ENCODE peak calls at places on chromosomes 2 and 18, in eight cellular contexts. Y is left ventricle myocardium inferior, Z is psoas muscle, U is H1, J is body of pancreas, D is stomach, A is esophagus squamous epithelium, C is gastrocnemius medialis. I is an unnamed sample.

GRCh38 chr2:17966793-17967192 is 88.3 kb downstream of the KCNS3 start:
- DNase-seq in Y (no peak), Z (no peak), U (no peak), J (no peak), D (no peak), A (no peak), C (no peak), I (no peak)

GRCh38 chr2:29215739-29216608 is 100.8 kb downstream of the CLIP4 start:
- DNase-seq in Y (no peak), Z (no peak), U (peak; percentile 33), J (no peak), D (no peak), A (no peak), C (no peak), I (peak; percentile 29)

GRCh38 chr2:56185101-56185581 is 1.4 kb downstream of the CCDC85A start:
- DNase-seq in Y (peak; percentile 48), Z (peak; percentile 35), U (peak; percentile 52), J (peak; percentile 58), D (no peak), A (no peak), C (no peak), I (peak; percentile 41)

GRCh38 chr2:217103752-217104540 is 244.1 kb upstream of the TNP1 start:
- DNase-seq in Y (no peak), Z (no peak), U (no peak), J (no peak), D (no peak), A (no peak), C (no peak), I (no peak)

GRCh38 chr2:190718652-190719526 is 70.0 kb downstream of the NAB1 start:
- DNase-seq in Y (peak; percentile 19), Z (peak; percentile 32), U (no peak), J (peak; percentile 29), D (peak; percentile 41), A (no peak), C (peak; percentile 14), I (peak; percentile 27)

GRCh38 chr18:58691256-58691655 is 20.0 kb downstream of the MALT1 start:
- DNase-seq in Y (no peak), Z (no peak), U (no peak), J (no peak), D (no peak), A (no peak), C (no peak), I (no peak)

GRCh38 chr2:8234757-8235374 is 447.0 kb upstream of the ID2 start:
- DNase-seq in Y (no peak), Z (no peak), U (no peak), J (no peak), D (no peak), A (no peak), C (peak; percentile 43), I (no peak)

GRCh38 chr2:171389325-171389724 is 44.5 kb downstream of the METTL8 start:
- DNase-seq in Y (no peak), Z (no peak), U (no peak), J (no peak), D (no peak), A (no peak), C (no peak), I (no peak)

GRCh38 chr18:78717766-78718150 is 261.9 kb upstream of the SALL3 start:
- DNase-seq in Y (no peak), Z (no peak), U (no peak), J (no peak), D (no peak), A (no peak), C (no peak), I (no peak)

GRCh38 chr2:84906108-84906899 is 848 bp downstream of the TMSB10 start:
- DNase-seq in Y (peak; percentile 34), Z (peak; percentile 38), U (no peak), J (peak; percentile 51), D (peak; percentile 59), A (no peak), C (no peak), I (peak; percentile 41)

GRCh38 chr18:52546686-52547346 is 206.8 kb downstream of the DCC start:
- DNase-seq in Y (no peak), Z (no peak), U (no peak), J (no peak), D (no peak), A (no peak), C (no peak), I (no peak)

GRCh38 chr18:62610509-62611394 is 87.9 kb downstream of the ZCCHC2 start:
- DNase-seq in Y (no peak), Z (no peak), U (peak; percentile 73), J (peak; percentile 15), D (no peak), A (no peak), C (no peak), I (peak; percentile 13)

GRCh38 chr2:97654791-97655190 is 8.9 kb downstream of the COX5B start:
- DNase-seq in Y (no peak), Z (no peak), U (peak; percentile 26), J (no peak), D (no peak), A (no peak), C (no peak), I (no peak)
- H3K36me3 ChIP-seq in Y (peaks cover 65% of the 10 kb centered on the region), Z (peaks cover 73% of the 10 kb centered on the region), U (peaks cover 3% of the 10 kb centered on the region), J (peaks cover 9% of the 10 kb centered on the region), D (peaks cover 60% of the 10 kb centered on the region), A (peaks cover 27% of the 10 kb centered on the region), C (no peaks in the 10 kb centered on the region), I (no peaks in the 10 kb centered on the region)

GRCh38 chr2:63858291-63858690 is 16.6 kb downstream of the UGP2 start:
- DNase-seq in Y (no peak), Z (no peak), U (no peak), J (no peak), D (no peak), A (no peak), C (no peak), I (no peak)

GRCh38 chr2:63851912-63852311 is 10.2 kb downstream of the UGP2 start:
- DNase-seq in Y (no peak), Z (peak; percentile 41), U (no peak), J (peak; percentile 42), D (no peak), A (no peak), C (no peak), I (peak; percentile 35)

GRCh38 chr2:63856302-63856600 is 14.6 kb downstream of the UGP2 start:
- DNase-seq in Y (no peak), Z (no peak), U (no peak), J (no peak), D (no peak), A (no peak), C (no peak), I (no peak)

GRCh38 chr2:63853527-63854310 is 12.0 kb downstream of the UGP2 start:
- DNase-seq in Y (no peak), Z (no peak), U (no peak), J (no peak), D (no peak), A (no peak), C (no peak), I (no peak)

DNA sequence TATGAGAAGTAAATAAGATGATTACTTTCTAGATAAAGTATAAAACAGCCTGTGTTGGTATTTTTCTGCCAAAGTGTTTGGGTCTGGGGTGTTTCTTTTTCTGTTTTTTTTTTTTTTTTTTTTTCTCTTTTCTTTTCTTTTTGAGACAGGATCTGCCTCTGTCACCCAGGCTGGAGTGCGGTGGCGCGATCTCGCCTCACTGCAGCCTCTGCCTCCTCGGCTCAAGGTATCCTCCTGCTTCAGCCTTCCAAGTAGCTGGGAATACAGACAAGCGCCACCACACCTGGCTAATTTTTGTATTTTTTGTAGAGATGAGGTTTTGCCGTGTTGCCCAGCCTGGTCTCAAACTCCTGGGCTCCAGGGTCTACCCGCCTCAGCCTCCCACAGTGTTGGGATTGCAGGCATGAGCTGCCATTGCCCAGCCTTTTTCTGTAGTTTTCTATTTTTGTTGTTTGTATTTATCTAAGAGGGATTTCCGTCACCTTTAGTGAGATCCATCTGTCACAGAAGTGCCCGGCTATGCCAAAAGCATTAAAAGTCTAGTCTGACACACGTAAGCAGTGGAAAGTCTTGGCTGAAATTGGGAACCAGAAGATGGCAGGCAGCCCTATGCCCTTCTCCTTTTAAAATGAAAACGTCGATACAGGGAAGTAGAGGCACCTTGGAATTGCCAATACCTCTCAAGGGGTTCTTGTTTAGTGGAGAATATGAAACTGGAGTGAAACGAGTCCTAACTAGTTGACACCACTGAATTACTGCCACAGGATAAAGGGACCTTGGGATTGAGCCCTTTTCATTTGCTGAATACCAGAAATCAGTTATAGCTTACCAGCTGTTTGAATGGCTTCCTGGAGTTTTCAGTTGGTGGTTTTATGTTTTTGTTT is 14.0 kb downstream of the UGP2 start:
- DNase-seq in Y (no peak), Z (no peak), U (no peak), J (no peak), D (no peak), A (no peak), C (no peak), I (no peak)
- H3K4me1 ChIP-seq in Y (peaks cover 60% of the 10 kb centered on the region), Z (peaks cover 52% of the 10 kb centered on the region), U (peaks cover 19% of the 10 kb centered on the region), J (peaks cover 22% of the 10 kb centered on the region), D (peaks cover 25% of the 10 kb centered on the region), A (no peaks in the 10 kb centered on the region), C (peaks cover 52% of the 10 kb centered on the region), I (peaks cover 46% of the 10 kb centered on the region)

GRCh38 chr2:222805591-222806304 is 55.1 kb upstream of the ACSL3 start:
- DNase-seq in Y (no peak), Z (no peak), U (no peak), J (peak; percentile 22), D (peak; percentile 39), A (no peak), C (peak; percentile 16), I (peak; percentile 21)
- H3K36me3 ChIP-seq in Y (no peaks in the 10 kb centered on the region), Z (no peaks in the 10 kb centered on the region), U (no peaks in the 10 kb centered on the region), J (no peaks in the 10 kb centered on the region), D (no peaks in the 10 kb centered on the region), A (no peaks in the 10 kb centered on the region), C (no peaks in the 10 kb centered on the region), I (no peaks in the 10 kb centered on the region)

GRCh38 chr2:181275643-181276070 is 181.5 kb upstream of the ITGA4 start:
- DNase-seq in Y (no peak), Z (no peak), U (no peak), J (no peak), D (no peak), A (no peak), C (no peak), I (no peak)
- H3K4me1 ChIP-seq in Y (no peaks in the 10 kb centered on the region), Z (no peaks in the 10 kb centered on the region), U (no peaks in the 10 kb centered on the region), J (no peaks in the 10 kb centered on the region), D (no peaks in the 10 kb centered on the region), A (no peaks in the 10 kb centered on the region), C (no peaks in the 10 kb centered on the region), I (no peaks in the 10 kb centered on the region)

GRCh38 chr2:175176624-175177023 is 4.9 kb downstream of the ATP5MC3 start:
- DNase-seq in Y (no peak), Z (no peak), U (no peak), J (no peak), D (no peak), A (no peak), C (no peak), I (no peak)
- H3K36me3 ChIP-seq in Y (peaks cover 68% of the 10 kb centered on the region), Z (peaks cover 53% of the 10 kb centered on the region), U (peaks cover 8% of the 10 kb centered on the region), J (no peaks in the 10 kb centered on the region), D (peaks cover 46% of the 10 kb centered on the region), A (no peaks in the 10 kb centered on the region), C (no peaks in the 10 kb centered on the region), I (no peaks in the 10 kb centered on the region)

I was measured in adrenal gland.